ENCODE peak calls at places on chromosomes 12 and 14, in six cellular contexts. One of them, this sample, is unnamed.

GRCh38 chr12:31221566-31221945 is 104.4 kb downstream of the SINHCAF start:
- DNase-seq in fibroblast of lung: no peak
- DNase-seq in psoas muscle: no peak
- DNase-seq in lower lobe of right lung: no peak
- DNase-seq in ovary: no peak
- DNase-seq in GM23248: no peak
- DNase-seq in this sample: no peak

GRCh38 chr12:102010265-102010994 is 51.4 kb downstream of the WASHC3 start:
- DNase-seq in fibroblast of lung: no peak
- DNase-seq in psoas muscle: no peak
- DNase-seq in lower lobe of right lung: no peak
- DNase-seq in ovary: no peak
- DNase-seq in GM23248: no peak
- DNase-seq in this sample: no peak

GRCh38 chr14:100783630-100784321 is 42.1 kb upstream of the MEG3 start:
- DNase-seq in fibroblast of lung: no peak
- DNase-seq in psoas muscle: no peak
- DNase-seq in lower lobe of right lung: no peak
- DNase-seq in ovary: peak
- DNase-seq in GM23248: no peak
- DNase-seq in this sample: no peak

GRCh38 chr14:55500219-55500701 is 59.8 kb upstream of the TBPL2 start:
- DNase-seq in fibroblast of lung: no peak
- DNase-seq in psoas muscle: no peak
- DNase-seq in lower lobe of right lung: no peak
- DNase-seq in ovary: no peak
- DNase-seq in GM23248: no peak
- DNase-seq in this sample: no peak

GRCh38 chr12:57605308-57606015 is 838 bp downstream of the DTX3 start:
- DNase-seq in fibroblast of lung: no peak
- DNase-seq in psoas muscle: no peak
- DNase-seq in lower lobe of right lung: no peak
- DNase-seq in ovary: no peak
- DNase-seq in GM23248: peak
- DNase-seq in this sample: no peak

GRCh38 chr14:24389266-24389855 is 9.4 kb upstream of the NYNRIN start:
- DNase-seq in fibroblast of lung: peak
- DNase-seq in psoas muscle: no peak
- DNase-seq in lower lobe of right lung: no peak
- DNase-seq in ovary: no peak
- DNase-seq in GM23248: peak
- DNase-seq in this sample: no peak

GRCh38 chr14:92704036-92704804 is 44.2 kb downstream of the LGMN start:
- DNase-seq in fibroblast of lung: no peak
- DNase-seq in psoas muscle: no peak
- DNase-seq in lower lobe of right lung: no peak
- DNase-seq in ovary: no peak
- DNase-seq in GM23248: no peak
- DNase-seq in this sample: no peak

GRCh38 chr14:61368061-61368710 is 46.8 kb downstream of the PRKCH start:
- DNase-seq in fibroblast of lung: no peak
- DNase-seq in psoas muscle: no peak
- DNase-seq in lower lobe of right lung: no peak
- DNase-seq in ovary: no peak
- DNase-seq in GM23248: no peak
- DNase-seq in this sample: no peak

GRCh38 chr12:89636054-89636775 is 72.4 kb downstream of the ATP2B1 start:
- DNase-seq in fibroblast of lung: peak
- DNase-seq in psoas muscle: no peak
- DNase-seq in lower lobe of right lung: no peak
- DNase-seq in ovary: no peak
- DNase-seq in GM23248: peak
- DNase-seq in this sample: no peak

GRCh38 chr12:105580841-105581352 is 250.4 kb downstream of the C12orf75 start:
- DNase-seq in fibroblast of lung: no peak
- DNase-seq in psoas muscle: no peak
- DNase-seq in lower lobe of right lung: no peak
- DNase-seq in ovary: no peak
- DNase-seq in GM23248: no peak
- DNase-seq in this sample: no peak

GRCh38 chr12:1580526-1580925 is 13.9 kb downstream of the FBXL14 start:
- DNase-seq in fibroblast of lung: no peak
- DNase-seq in psoas muscle: no peak
- DNase-seq in lower lobe of right lung: no peak
- DNase-seq in ovary: no peak
- DNase-seq in GM23248: no peak
- DNase-seq in this sample: no peak

GRCh38 chr14:102074415-102074964 is 12.4 kb downstream of the HSP90AA1 start:
- DNase-seq in fibroblast of lung: no peak
- DNase-seq in psoas muscle: no peak
- DNase-seq in lower lobe of right lung: no peak
- DNase-seq in ovary: no peak
- DNase-seq in GM23248: no peak
- DNase-seq in this sample: no peak

GRCh38 chr14:36522972-36523685 is 3.1 kb upstream of the NKX2-1 start:
- DNase-seq in fibroblast of lung: no peak
- DNase-seq in psoas muscle: no peak
- DNase-seq in lower lobe of right lung: no peak
- DNase-seq in ovary: no peak
- DNase-seq in GM23248: no peak
- DNase-seq in this sample: no peak

GRCh38 chr14:92747701-92748258 is 647 bp downstream of the LGMN start:
- DNase-seq in fibroblast of lung: no peak
- DNase-seq in psoas muscle: no peak
- DNase-seq in lower lobe of right lung: no peak
- DNase-seq in ovary: no peak
- DNase-seq in GM23248: peak
- DNase-seq in this sample: no peak

GRCh38 chr12:7503686-7504085 is at the start of gene CD163:
- DNase-seq in fibroblast of lung: no peak
- DNase-seq in psoas muscle: no peak
- DNase-seq in lower lobe of right lung: no peak
- DNase-seq in ovary: no peak
- DNase-seq in GM23248: no peak
- DNase-seq in this sample: no peak

GRCh38 chr12:89932950-89933349 is 224.3 kb upstream of the ATP2B1 start:
- DNase-seq in fibroblast of lung: no peak
- DNase-seq in psoas muscle: no peak
- DNase-seq in lower lobe of right lung: no peak
- DNase-seq in ovary: no peak
- DNase-seq in GM23248: no peak
- DNase-seq in this sample: no peak

GRCh38 chr12:100987552-100988277 is 193.1 kb downstream of the ANO4 start:
- DNase-seq in fibroblast of lung: peak
- DNase-seq in psoas muscle: peak
- DNase-seq in lower lobe of right lung: no peak
- DNase-seq in ovary: peak
- DNase-seq in GM23248: peak
- DNase-seq in this sample: no peak

GRCh38 chr14:60722836-60723217 is 1.3 kb downstream of the SIX4 start:
- DNase-seq in fibroblast of lung: peak
- DNase-seq in psoas muscle: peak
- DNase-seq in lower lobe of right lung: no peak
- DNase-seq in ovary: no peak
- DNase-seq in GM23248: peak
- DNase-seq in this sample: peak

GRCh38 chr14:69543341-69544249 is 31.1 kb downstream of the CCDC177 start:
- DNase-seq in fibroblast of lung: peak
- DNase-seq in psoas muscle: peak
- DNase-seq in lower lobe of right lung: peak
- DNase-seq in ovary: no peak
- DNase-seq in GM23248: peak
- DNase-seq in this sample: no peak

GRCh38 chr12:108821407-108822397 is 35.7 kb downstream of the SSH1 start:
- DNase-seq in fibroblast of lung: no peak
- DNase-seq in psoas muscle: no peak
- DNase-seq in lower lobe of right lung: peak
- DNase-seq in ovary: no peak
- DNase-seq in GM23248: peak
- DNase-seq in this sample: no peak

GRCh38 chr14:92386637-92387036 is 63.7 kb downstream of the SLC24A4 start:
- DNase-seq in fibroblast of lung: no peak
- DNase-seq in psoas muscle: no peak
- DNase-seq in lower lobe of right lung: peak
- DNase-seq in ovary: no peak
- DNase-seq in GM23248: no peak
- DNase-seq in this sample: no peak

GRCh38 chr12:42166501-42166900 is 21.8 kb upstream of the GXYLT1 start:
- DNase-seq in fibroblast of lung: no peak
- DNase-seq in psoas muscle: no peak
- DNase-seq in lower lobe of right lung: no peak
- DNase-seq in ovary: no peak
- DNase-seq in GM23248: peak
- DNase-seq in this sample: no peak

GRCh38 chr12:123000578-123000977 is 20.1 kb downstream of the ARL6IP4 start:
- DNase-seq in fibroblast of lung: no peak
- DNase-seq in psoas muscle: peak
- DNase-seq in lower lobe of right lung: no peak
- DNase-seq in ovary: no peak
- DNase-seq in GM23248: no peak
- DNase-seq in this sample: no peak

GRCh38 chr14:22822017-22822618 is 6.9 kb upstream of the SLC7A7 start:
- DNase-seq in fibroblast of lung: no peak
- DNase-seq in psoas muscle: no peak
- DNase-seq in lower lobe of right lung: no peak
- DNase-seq in ovary: no peak
- DNase-seq in GM23248: no peak
- DNase-seq in this sample: no peak

GRCh38 chr12:55681142-55682077 is 26.3 kb downstream of the ITGA7 start:
- DNase-seq in fibroblast of lung: peak
- DNase-seq in psoas muscle: peak
- DNase-seq in lower lobe of right lung: peak
- DNase-seq in ovary: peak
- DNase-seq in GM23248: peak
- DNase-seq in this sample: peak

GRCh38 chr12:92784795-92785562 is 82.2 kb downstream of the PLEKHG7 start:
- DNase-seq in fibroblast of lung: peak
- DNase-seq in psoas muscle: no peak
- DNase-seq in lower lobe of right lung: no peak
- DNase-seq in ovary: no peak
- DNase-seq in GM23248: peak
- DNase-seq in this sample: peak

DNA sequence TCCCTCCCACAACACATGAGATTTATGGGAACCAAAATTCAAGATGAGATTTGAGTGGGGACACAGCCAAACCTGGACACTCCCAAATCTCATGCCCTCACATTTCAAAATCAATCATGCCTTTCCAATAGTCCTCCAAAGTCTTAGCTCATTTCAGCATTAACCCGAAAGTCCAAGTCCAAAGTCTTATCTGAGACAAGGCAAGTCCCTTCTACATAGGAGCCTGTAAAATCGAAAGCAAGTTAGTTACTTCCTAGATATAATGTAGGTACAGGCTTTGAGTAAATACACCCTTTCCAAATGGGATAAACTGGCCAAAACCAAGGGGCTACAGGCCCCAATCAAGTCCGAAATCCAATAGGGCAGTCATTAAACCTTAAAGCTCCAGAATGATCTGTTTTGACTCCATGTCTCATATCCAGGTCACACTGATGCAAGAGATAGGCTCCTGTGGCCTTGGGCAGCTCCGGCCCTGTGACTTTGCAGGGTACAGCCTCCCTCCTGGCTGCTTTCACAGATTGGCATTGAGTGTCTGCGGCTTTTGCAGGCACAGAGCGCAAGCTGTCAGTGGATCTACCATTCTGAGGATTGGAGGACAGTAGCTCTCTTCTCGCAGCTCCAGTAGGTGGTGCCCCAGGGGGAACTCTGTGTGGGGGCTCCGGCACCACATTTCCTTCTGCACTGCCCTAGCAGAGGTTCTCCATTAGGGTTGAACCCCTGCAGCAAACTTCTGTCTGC is 60.1 kb downstream of the LRIG3 start:
- DNase-seq in fibroblast of lung: no peak
- DNase-seq in psoas muscle: no peak
- DNase-seq in lower lobe of right lung: no peak
- DNase-seq in ovary: no peak
- DNase-seq in GM23248: no peak
- DNase-seq in this sample: no peak
- H3K27ac ChIP-seq in fibroblast of lung: no peak
- H3K27ac ChIP-seq in psoas muscle: no peak
- H3K27ac ChIP-seq in lower lobe of right lung: no peak
- H3K27ac ChIP-seq in ovary: no peak
- H3K27ac ChIP-seq in GM23248: no peak
- H3K27ac ChIP-seq in this sample: no peak

GRCh38 chr14:20781805-20782204 is 737 bp downstream of the RNASE6 start:
- DNase-seq in fibroblast of lung: no peak
- DNase-seq in psoas muscle: no peak
- DNase-seq in lower lobe of right lung: no peak
- DNase-seq in ovary: no peak
- DNase-seq in GM23248: no peak
- DNase-seq in this sample: no peak
- H3K4me3 ChIP-seq in fibroblast of lung: no peak
- H3K4me3 ChIP-seq in psoas muscle: peak
- H3K4me3 ChIP-seq in lower lobe of right lung: peak
- H3K4me3 ChIP-seq in ovary: no peak
- H3K4me3 ChIP-seq in GM23248: no peak
- H3K4me3 ChIP-seq in this sample: peak

GRCh38 chr12:121806556-121807308 is 2.9 kb downstream of the SETD1B start:
- DNase-seq in fibroblast of lung: no peak
- DNase-seq in psoas muscle: peak
- DNase-seq in lower lobe of right lung: no peak
- DNase-seq in ovary: no peak
- DNase-seq in GM23248: peak
- DNase-seq in this sample: peak
- H3K27ac ChIP-seq in fibroblast of lung: peak
- H3K27ac ChIP-seq in psoas muscle: peak
- H3K27ac ChIP-seq in lower lobe of right lung: peak
- H3K27ac ChIP-seq in ovary: peak
- H3K27ac ChIP-seq in GM23248: peak
- H3K27ac ChIP-seq in this sample: no peak

GRCh38 chr14:50001999-50002925 is 109.4 kb downstream of the ARF6 start:
- DNase-seq in fibroblast of lung: no peak
- DNase-seq in psoas muscle: peak
- DNase-seq in lower lobe of right lung: peak
- DNase-seq in ovary: no peak
- DNase-seq in GM23248: no peak
- DNase-seq in this sample: no peak
- H3K4me3 ChIP-seq in fibroblast of lung: peak
- H3K4me3 ChIP-seq in psoas muscle: peak
- H3K4me3 ChIP-seq in lower lobe of right lung: peak
- H3K4me3 ChIP-seq in ovary: no peak
- H3K4me3 ChIP-seq in GM23248: peak
- H3K4me3 ChIP-seq in this sample: peak

GRCh38 chr12:24948816-24949722 is at the start of gene BCAT1:
- DNase-seq in fibroblast of lung: peak
- DNase-seq in psoas muscle: peak
- DNase-seq in lower lobe of right lung: peak
- DNase-seq in ovary: peak
- DNase-seq in GM23248: peak
- DNase-seq in this sample: peak
- H3K27ac ChIP-seq in fibroblast of lung: peak
- H3K27ac ChIP-seq in psoas muscle: no peak
- H3K27ac ChIP-seq in lower lobe of right lung: peak
- H3K27ac ChIP-seq in ovary: no peak
- H3K27ac ChIP-seq in GM23248: peak
- H3K27ac ChIP-seq in this sample: no peak